ENCODE peak calls at places on chromosomes 13 and 19, in five cellular contexts. J is IMR-90, S is psoas muscle, L is breast epithelium, N is fibroblast of the aortic adventitia. B is an unnamed sample.

GRCh38 chr19:47226426-47227346 is 4.3 kb downstream of the BBC3 start:
- DNase-seq in J (peak), S (peak), L (peak), N (peak), B (peak)

GRCh38 chr13:73335226-73335625 is 276.4 kb downstream of the KLF5 start:
- DNase-seq in J (peak), S (no peak), L (no peak), N (peak), B (peak)

GRCh38 chr13:34886476-34886875 is 55.6 kb upstream of the NBEA start:
- DNase-seq in J (no peak), S (no peak), L (no peak), N (no peak), B (no peak)

GRCh38 chr19:15464394-15465385 is at the start of gene RASAL3:
- DNase-seq in J (no peak), S (no peak), L (no peak), N (peak), B (no peak)

GRCh38 chr19:50897612-50898011 is 13.6 kb downstream of the KLK4 start:
- DNase-seq in J (no peak), S (no peak), L (no peak), N (no peak), B (no peak)

GRCh38 chr13:69300131-69300530 is 807.5 kb upstream of the ATXN8OS start:
- DNase-seq in J (no peak), S (no peak), L (no peak), N (no peak), B (no peak)

GRCh38 chr19:11227201-11227886 is 12.1 kb upstream of the ANGPTL8 start:
- DNase-seq in J (no peak), S (no peak), L (no peak), N (no peak), B (no peak)

GRCh38 chr19:39347332-39348227 is 5.4 kb downstream of the SAMD4B start:
- DNase-seq in J (peak), S (no peak), L (no peak), N (no peak), B (no peak)

GRCh38 chr13:50829896-50830295 is 13.6 kb downstream of the DLEU7 start:
- DNase-seq in J (no peak), S (no peak), L (no peak), N (peak), B (peak)

GRCh38 chr19:3573162-3573857 is 566 bp downstream of the HMG20B start:
- DNase-seq in J (no peak), S (peak), L (no peak), N (no peak), B (no peak)

GRCh38 chr19:2446390-2446789 is 10.4 kb downstream of the LMNB2 start:
- DNase-seq in J (no peak), S (peak), L (no peak), N (no peak), B (no peak)

GRCh38 chr13:51000576-51001260 is 91.1 kb downstream of the RNASEH2B start:
- DNase-seq in J (peak), S (peak), L (no peak), N (peak), B (peak)

GRCh38 chr13:37168151-37168550 is 62.7 kb upstream of the CSNK1A1L start:
- DNase-seq in J (no peak), S (no peak), L (no peak), N (peak), B (peak)

GRCh38 chr13:38405216-38405615 is 55.6 kb downstream of the UFM1 start:
- DNase-seq in J (no peak), S (no peak), L (no peak), N (no peak), B (no peak)

GRCh38 chr13:101397742-101398141 is 18.6 kb downstream of the NALCN start:
- DNase-seq in J (peak), S (no peak), L (no peak), N (peak), B (peak)

GRCh38 chr13:52711277-52711676 is 28.3 kb downstream of the CNMD start:
- DNase-seq in J (no peak), S (no peak), L (no peak), N (no peak), B (no peak)

GRCh38 chr19:4577020-4577782 is 17.7 kb upstream of the SEMA6B start:
- DNase-seq in J (no peak), S (no peak), L (no peak), N (peak), B (peak)

GRCh38 chr13:25084101-25084500 is 11.8 kb upstream of the PABPC3 start:
- DNase-seq in J (no peak), S (no peak), L (no peak), N (no peak), B (no peak)

GRCh38 chr19:41408256-41408655 is 10.6 kb downstream of the BCKDHA start:
- DNase-seq in J (no peak), S (no peak), L (no peak), N (no peak), B (no peak)

GRCh38 chr13:26760835-26761582 is 423 bp upstream of the GPR12 start:
- DNase-seq in J (no peak), S (no peak), L (no peak), N (no peak), B (no peak)

GRCh38 chr19:50414850-50415660 is 3.7 kb upstream of the SPIB start:
- DNase-seq in J (peak), S (peak), L (no peak), N (peak), B (peak)

GRCh38 chr13:112760440-112760839 is 70.6 kb downstream of the ATP11A start:
- DNase-seq in J (peak), S (no peak), L (no peak), N (peak), B (no peak)

GRCh38 chr13:27359203-27359821 is 65.1 kb upstream of the GTF3A start:
- DNase-seq in J (peak), S (peak), L (peak), N (peak), B (peak)

GRCh38 chr19:13198634-13199033 is 48.4 kb downstream of the IER2 start:
- DNase-seq in J (no peak), S (no peak), L (no peak), N (no peak), B (no peak)

GRCh38 chr13:82432949-82433348 is 1449.3 kb downstream of the SLITRK1 start:
- DNase-seq in J (no peak), S (no peak), L (no peak), N (no peak), B (no peak)

GRCh38 chr19:42816901-42817300 is 51.4 kb upstream of the PSG8 start:
- DNase-seq in J (peak), S (no peak), L (no peak), N (peak), B (no peak)

GRCh38 chr13:105127732-105128131 is 1407.7 kb downstream of the EFNB2 start:
- DNase-seq in J (no peak), S (no peak), L (no peak), N (no peak), B (no peak)

GRCh38 chr19:23055501-23055900 is 52.5 kb upstream of the ZNF728 start:
- DNase-seq in J (no peak), S (no peak), L (no peak), N (no peak), B (no peak)

GRCh38 chr19:409006-409514 is at the start of gene C2CD4C:
- DNase-seq in J (no peak), S (no peak), L (peak), N (no peak), B (no peak)

GRCh38 chr19:46218160-46218559 is 11.4 kb upstream of the IGFL1 start:
- DNase-seq in J (peak), S (no peak), L (no peak), N (peak), B (no peak)

GRCh38 chr19:13207237-13208130 is 57.3 kb downstream of the IER2 start:
- DNase-seq in J (no peak), S (peak), L (no peak), N (peak), B (peak)

GRCh38 chr13:34076943-34077703 is 259.2 kb downstream of the RFC3 start:
- DNase-seq in J (peak), S (no peak), L (no peak), N (peak), B (peak)

GRCh38 chr13:59166174-59166573 is 997.6 kb downstream of the DIAPH3 start:
- DNase-seq in J (no peak), S (no peak), L (no peak), N (no peak), B (no peak)

GRCh38 chr19:45498411-45499195 is at the start of gene PPM1N:
- DNase-seq in J (peak), S (no peak), L (no peak), N (no peak), B (peak)

GRCh38 chr19:48006762-48007161 is 12.3 kb downstream of the ELSPBP1 start:
- DNase-seq in J (no peak), S (no peak), L (no peak), N (no peak), B (no peak)

GRCh38 chr19:10223488-10224213 is 7.5 kb downstream of the S1PR2 start:
- DNase-seq in J (no peak), S (no peak), L (no peak), N (no peak), B (no peak)

GRCh38 chr13:104571161-104571889 is 1505.1 kb upstream of the SLC10A2 start:
- DNase-seq in J (peak), S (peak), L (no peak), N (peak), B (peak)

GRCh38 chr13:80047406-80047805 is 293.5 kb downstream of the SPRY2 start:
- DNase-seq in J (peak), S (no peak), L (no peak), N (peak), B (peak)

GRCh38 chr19:17183858-17184271 is 31.3 kb upstream of the USE1 start:
- DNase-seq in J (no peak), S (no peak), L (no peak), N (no peak), B (no peak)
- H3K4me3 ChIP-seq in J (no peak), S (no peak), L (no peak), N (no peak), B (no peak)

GRCh38 chr19:18896421-18896841 is 473 bp upstream of the CERS1 start:
- DNase-seq in J (no peak), S (no peak), L (no peak), N (no peak), B (no peak)
- TF ChIP-seq CTCF in J (no peak), S (no peak), L (no peak), N (no peak), B (peak)

GRCh38 chr13:64993514-64994164 is 2236.5 kb downstream of the PCDH9 start:
- DNase-seq in J (no peak), S (no peak), L (no peak), N (no peak), B (no peak)

GRCh38 chr13:64992314-64992713 is 2237.8 kb downstream of the PCDH9 start:
- DNase-seq in J (peak), S (no peak), L (no peak), N (no peak), B (no peak)

DNA sequence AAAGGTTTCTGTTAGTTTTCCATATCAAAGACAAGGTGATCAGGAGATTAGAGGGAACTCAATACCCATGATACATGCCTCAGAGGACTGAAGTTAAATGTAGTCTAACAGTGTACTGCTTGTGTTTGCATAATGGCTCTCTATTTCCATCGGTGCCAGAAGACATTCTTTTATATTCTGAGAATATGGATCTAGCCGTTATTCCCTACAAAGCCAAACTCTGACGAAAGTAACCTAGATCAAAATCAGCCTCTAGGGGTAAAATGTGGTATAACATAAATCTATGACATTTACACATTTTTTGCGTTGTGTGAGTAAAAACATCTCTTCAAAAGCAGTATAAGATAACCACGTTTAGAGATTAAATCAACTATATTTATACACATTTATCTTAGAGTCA is 2232.7 kb downstream of the PCDH9 start:
- DNase-seq in J (no peak), S (no peak), L (no peak), N (no peak), B (no peak)
- H3K4me3 ChIP-seq in J (no peak), S (no peak), L (no peak), N (no peak), B (no peak)

GRCh38 chr13:102401755-102402154 is at the start of gene FGF14:
- DNase-seq in J (no peak), S (no peak), L (no peak), N (no peak), B (no peak)

GRCh38 chr13:102401305-102401704 is 543 bp downstream of the FGF14 start:
- DNase-seq in J (no peak), S (no peak), L (no peak), N (peak), B (peak)

GRCh38 chr13:102402292-102402691 is 444 bp upstream of the FGF14 start:
- DNase-seq in J (peak), S (peak), L (no peak), N (peak), B (no peak)

GRCh38 chr13:102400619-102401125 is 1.2 kb downstream of the FGF14 start:
- DNase-seq in J (no peak), S (peak), L (no peak), N (peak), B (no peak)

DNA sequence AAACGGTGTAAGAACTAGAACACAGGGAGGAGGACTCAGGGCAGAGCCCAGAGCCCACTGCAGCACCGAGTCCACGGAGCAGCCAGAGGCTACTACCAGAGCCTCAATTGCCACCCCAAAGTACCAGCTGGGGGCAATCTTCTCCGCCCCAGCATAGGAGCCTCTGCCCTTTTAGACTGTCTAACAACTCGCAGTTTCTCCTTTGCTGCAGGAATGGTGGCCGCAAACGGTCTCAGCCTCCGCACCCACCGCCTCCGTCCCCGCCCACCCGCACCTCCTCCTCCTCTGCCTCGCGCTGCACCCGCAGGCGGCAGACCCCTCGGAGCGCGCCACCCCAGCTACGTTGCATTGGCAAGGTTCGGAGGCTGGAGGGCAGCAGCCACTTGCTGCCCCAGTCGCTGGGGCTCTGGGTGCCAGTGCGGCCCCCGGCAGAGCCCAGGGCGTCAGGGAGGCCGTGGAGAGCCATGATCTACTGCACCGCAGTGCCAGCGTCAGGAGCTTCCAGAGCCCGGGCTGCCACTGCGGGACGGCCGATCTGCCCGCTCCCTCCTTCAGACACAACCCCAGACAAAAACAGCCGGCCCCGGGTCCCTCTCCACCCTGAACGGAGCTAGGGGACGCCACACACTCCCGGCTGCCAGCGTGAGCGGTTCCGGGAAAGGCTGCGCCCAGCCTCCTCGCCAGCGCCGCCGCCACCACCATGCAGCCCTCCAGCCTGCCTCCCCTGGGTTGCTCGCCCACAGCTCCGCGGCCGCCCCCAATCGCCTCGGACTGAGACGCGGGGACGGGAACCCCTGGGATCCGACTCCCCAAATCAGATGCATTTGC is 1.8 kb downstream of the FGF14 start:
- DNase-seq in J (no peak), S (peak), L (no peak), N (no peak), B (peak)
- TF ChIP-seq CTCF in J (no peak), S (peak), L (no peak), N (no peak), B (no peak)

GRCh38 chr19:30222428-30222873 is 149.7 kb upstream of the ZNF536 start:
- DNase-seq in J (no peak), S (no peak), L (no peak), N (no peak), B (no peak)
- H3K4me3 ChIP-seq in J (no peak), S (no peak), L (no peak), N (no peak), B (no peak)